ENCODE peak calls at places on chromosomes 3 and 15, in five cellular contexts. One of them, this sample, is unnamed.

GRCh38 chr3:158568784-158569183 is 2.2 kb upstream of the MLF1 start:
- DNase-seq in stimulated activated CD8-positive, alpha-beta memory T cell treated with anti-CD3 and anti-CD28 coated beads, Interleukin-15, amount 100 ng/mL, for 1 hour: no peak
- DNase-seq in NCI-H748 treated with DMSO at 0.1 percent for 48 hours: no peak
- DNase-seq in NCI-H1694 treated with DMSO at 0.1 percent for 48 hours: no peak
- DNase-seq in Caki2: no peak
- DNase-seq in this sample: no peak

GRCh38 chr3:119898478-119899177 is 116.7 kb downstream of the NR1I2 start:
- DNase-seq in stimulated activated CD8-positive, alpha-beta memory T cell treated with anti-CD3 and anti-CD28 coated beads, Interleukin-15, amount 100 ng/mL, for 1 hour: no peak
- DNase-seq in NCI-H748 treated with DMSO at 0.1 percent for 48 hours: no peak
- DNase-seq in NCI-H1694 treated with DMSO at 0.1 percent for 48 hours: no peak
- DNase-seq in Caki2: peak
- DNase-seq in this sample: no peak

GRCh38 chr15:66498501-66499386 is 1.2 kb upstream of the SNAPC5 start:
- DNase-seq in stimulated activated CD8-positive, alpha-beta memory T cell treated with anti-CD3 and anti-CD28 coated beads, Interleukin-15, amount 100 ng/mL, for 1 hour: no peak
- DNase-seq in NCI-H748 treated with DMSO at 0.1 percent for 48 hours: no peak
- DNase-seq in NCI-H1694 treated with DMSO at 0.1 percent for 48 hours: peak
- DNase-seq in Caki2: peak
- DNase-seq in this sample: peak

GRCh38 chr3:8509961-8510360 is 8.3 kb downstream of the LMCD1 start:
- DNase-seq in stimulated activated CD8-positive, alpha-beta memory T cell treated with anti-CD3 and anti-CD28 coated beads, Interleukin-15, amount 100 ng/mL, for 1 hour: no peak
- DNase-seq in NCI-H748 treated with DMSO at 0.1 percent for 48 hours: no peak
- DNase-seq in NCI-H1694 treated with DMSO at 0.1 percent for 48 hours: no peak
- DNase-seq in Caki2: peak
- DNase-seq in this sample: no peak

GRCh38 chr3:42497009-42497731 is 5.3 kb upstream of the VIPR1 start:
- DNase-seq in stimulated activated CD8-positive, alpha-beta memory T cell treated with anti-CD3 and anti-CD28 coated beads, Interleukin-15, amount 100 ng/mL, for 1 hour: no peak
- DNase-seq in NCI-H748 treated with DMSO at 0.1 percent for 48 hours: no peak
- DNase-seq in NCI-H1694 treated with DMSO at 0.1 percent for 48 hours: no peak
- DNase-seq in Caki2: no peak
- DNase-seq in this sample: no peak

GRCh38 chr15:92879949-92880725 is 20.0 kb upstream of the CHD2 start:
- DNase-seq in stimulated activated CD8-positive, alpha-beta memory T cell treated with anti-CD3 and anti-CD28 coated beads, Interleukin-15, amount 100 ng/mL, for 1 hour: no peak
- DNase-seq in NCI-H748 treated with DMSO at 0.1 percent for 48 hours: no peak
- DNase-seq in NCI-H1694 treated with DMSO at 0.1 percent for 48 hours: no peak
- DNase-seq in Caki2: no peak
- DNase-seq in this sample: peak

GRCh38 chr3:123799544-123800351 is 84.4 kb downstream of the MYLK start:
- DNase-seq in stimulated activated CD8-positive, alpha-beta memory T cell treated with anti-CD3 and anti-CD28 coated beads, Interleukin-15, amount 100 ng/mL, for 1 hour: no peak
- DNase-seq in NCI-H748 treated with DMSO at 0.1 percent for 48 hours: no peak
- DNase-seq in NCI-H1694 treated with DMSO at 0.1 percent for 48 hours: no peak
- DNase-seq in Caki2: peak
- DNase-seq in this sample: no peak

GRCh38 chr3:138375446-138375845 is 27.1 kb downstream of the MRAS start:
- DNase-seq in stimulated activated CD8-positive, alpha-beta memory T cell treated with anti-CD3 and anti-CD28 coated beads, Interleukin-15, amount 100 ng/mL, for 1 hour: no peak
- DNase-seq in NCI-H748 treated with DMSO at 0.1 percent for 48 hours: no peak
- DNase-seq in NCI-H1694 treated with DMSO at 0.1 percent for 48 hours: no peak
- DNase-seq in Caki2: no peak
- DNase-seq in this sample: no peak

GRCh38 chr3:141477224-141477623 is 9.6 kb upstream of the RASA2 start:
- DNase-seq in stimulated activated CD8-positive, alpha-beta memory T cell treated with anti-CD3 and anti-CD28 coated beads, Interleukin-15, amount 100 ng/mL, for 1 hour: no peak
- DNase-seq in NCI-H748 treated with DMSO at 0.1 percent for 48 hours: no peak
- DNase-seq in NCI-H1694 treated with DMSO at 0.1 percent for 48 hours: peak
- DNase-seq in Caki2: peak
- DNase-seq in this sample: no peak

GRCh38 chr3:9727041-9727595 is 4.4 kb upstream of the BRPF1 start:
- DNase-seq in stimulated activated CD8-positive, alpha-beta memory T cell treated with anti-CD3 and anti-CD28 coated beads, Interleukin-15, amount 100 ng/mL, for 1 hour: no peak
- DNase-seq in NCI-H748 treated with DMSO at 0.1 percent for 48 hours: no peak
- DNase-seq in NCI-H1694 treated with DMSO at 0.1 percent for 48 hours: peak
- DNase-seq in Caki2: no peak
- DNase-seq in this sample: no peak

GRCh38 chr15:43243246-43243645 is 22.4 kb upstream of the EPB42 start:
- DNase-seq in stimulated activated CD8-positive, alpha-beta memory T cell treated with anti-CD3 and anti-CD28 coated beads, Interleukin-15, amount 100 ng/mL, for 1 hour: no peak
- DNase-seq in NCI-H748 treated with DMSO at 0.1 percent for 48 hours: no peak
- DNase-seq in NCI-H1694 treated with DMSO at 0.1 percent for 48 hours: no peak
- DNase-seq in Caki2: no peak
- DNase-seq in this sample: no peak

GRCh38 chr15:68479406-68479805 is 47.4 kb upstream of the ITGA11 start:
- DNase-seq in stimulated activated CD8-positive, alpha-beta memory T cell treated with anti-CD3 and anti-CD28 coated beads, Interleukin-15, amount 100 ng/mL, for 1 hour: no peak
- DNase-seq in NCI-H748 treated with DMSO at 0.1 percent for 48 hours: no peak
- DNase-seq in NCI-H1694 treated with DMSO at 0.1 percent for 48 hours: no peak
- DNase-seq in Caki2: no peak
- DNase-seq in this sample: no peak

GRCh38 chr15:69160976-69161877 is 792 bp downstream of the GLCE start:
- DNase-seq in stimulated activated CD8-positive, alpha-beta memory T cell treated with anti-CD3 and anti-CD28 coated beads, Interleukin-15, amount 100 ng/mL, for 1 hour: no peak
- DNase-seq in NCI-H748 treated with DMSO at 0.1 percent for 48 hours: peak
- DNase-seq in NCI-H1694 treated with DMSO at 0.1 percent for 48 hours: no peak
- DNase-seq in Caki2: peak
- DNase-seq in this sample: peak

GRCh38 chr15:26158176-26158575 is 295.0 kb upstream of the ATP10A start:
- DNase-seq in stimulated activated CD8-positive, alpha-beta memory T cell treated with anti-CD3 and anti-CD28 coated beads, Interleukin-15, amount 100 ng/mL, for 1 hour: no peak
- DNase-seq in NCI-H748 treated with DMSO at 0.1 percent for 48 hours: no peak
- DNase-seq in NCI-H1694 treated with DMSO at 0.1 percent for 48 hours: no peak
- DNase-seq in Caki2: no peak
- DNase-seq in this sample: no peak

GRCh38 chr15:98455899-98456298 is 192.4 kb upstream of the IGF1R start:
- DNase-seq in stimulated activated CD8-positive, alpha-beta memory T cell treated with anti-CD3 and anti-CD28 coated beads, Interleukin-15, amount 100 ng/mL, for 1 hour: no peak
- DNase-seq in NCI-H748 treated with DMSO at 0.1 percent for 48 hours: no peak
- DNase-seq in NCI-H1694 treated with DMSO at 0.1 percent for 48 hours: no peak
- DNase-seq in Caki2: no peak
- DNase-seq in this sample: no peak

GRCh38 chr15:74311734-74312444 is 55.6 kb downstream of the CYP11A1 start:
- DNase-seq in stimulated activated CD8-positive, alpha-beta memory T cell treated with anti-CD3 and anti-CD28 coated beads, Interleukin-15, amount 100 ng/mL, for 1 hour: no peak
- DNase-seq in NCI-H748 treated with DMSO at 0.1 percent for 48 hours: no peak
- DNase-seq in NCI-H1694 treated with DMSO at 0.1 percent for 48 hours: peak
- DNase-seq in Caki2: no peak
- DNase-seq in this sample: no peak

GRCh38 chr3:197135212-197135611 is 105.6 kb upstream of the MELTF start:
- DNase-seq in stimulated activated CD8-positive, alpha-beta memory T cell treated with anti-CD3 and anti-CD28 coated beads, Interleukin-15, amount 100 ng/mL, for 1 hour: no peak
- DNase-seq in NCI-H748 treated with DMSO at 0.1 percent for 48 hours: no peak
- DNase-seq in NCI-H1694 treated with DMSO at 0.1 percent for 48 hours: no peak
- DNase-seq in Caki2: no peak
- DNase-seq in this sample: no peak

GRCh38 chr15:74403981-74404563 is 29.7 kb downstream of the SEMA7A start:
- DNase-seq in stimulated activated CD8-positive, alpha-beta memory T cell treated with anti-CD3 and anti-CD28 coated beads, Interleukin-15, amount 100 ng/mL, for 1 hour: no peak
- DNase-seq in NCI-H748 treated with DMSO at 0.1 percent for 48 hours: no peak
- DNase-seq in NCI-H1694 treated with DMSO at 0.1 percent for 48 hours: no peak
- DNase-seq in Caki2: no peak
- DNase-seq in this sample: no peak

GRCh38 chr3:16366581-16366980 is 101.6 kb downstream of the OXNAD1 start:
- DNase-seq in stimulated activated CD8-positive, alpha-beta memory T cell treated with anti-CD3 and anti-CD28 coated beads, Interleukin-15, amount 100 ng/mL, for 1 hour: no peak
- DNase-seq in NCI-H748 treated with DMSO at 0.1 percent for 48 hours: no peak
- DNase-seq in NCI-H1694 treated with DMSO at 0.1 percent for 48 hours: no peak
- DNase-seq in Caki2: no peak
- DNase-seq in this sample: no peak

GRCh38 chr3:49554639-49555265 is 475 bp downstream of the BSN start:
- DNase-seq in stimulated activated CD8-positive, alpha-beta memory T cell treated with anti-CD3 and anti-CD28 coated beads, Interleukin-15, amount 100 ng/mL, for 1 hour: peak
- DNase-seq in NCI-H748 treated with DMSO at 0.1 percent for 48 hours: no peak
- DNase-seq in NCI-H1694 treated with DMSO at 0.1 percent for 48 hours: no peak
- DNase-seq in Caki2: no peak
- DNase-seq in this sample: no peak

GRCh38 chr3:138328341-138328740 is 1.3 kb downstream of the NME9 start:
- DNase-seq in stimulated activated CD8-positive, alpha-beta memory T cell treated with anti-CD3 and anti-CD28 coated beads, Interleukin-15, amount 100 ng/mL, for 1 hour: no peak
- DNase-seq in NCI-H748 treated with DMSO at 0.1 percent for 48 hours: no peak
- DNase-seq in NCI-H1694 treated with DMSO at 0.1 percent for 48 hours: no peak
- DNase-seq in Caki2: no peak
- DNase-seq in this sample: peak